ENCODE peak calls at places on chromosome 16, in seven cellular contexts. Q is M059J; H is SJSA1; V is tibial artery; K is stimulated activated CD8-positive, alpha-beta memory T cell treated with anti-CD3 and anti-CD28 coated beads, Interleukin-2, amount 100 ng/mL, for 48 hours; T is GM23248; Z is mucosa of gallbladder. C is an unnamed sample.

GRCh38 chr16:50814541-50814940 is 72.7 kb downstream of the CYLD start:
- DNase-seq in Q (no peak), Z (no peak), T (no peak), V (no peak), H (peak), K (no peak), C (no peak)

GRCh38 chr16:71610447-71610846 is 15.5 kb upstream of the MARVELD3 start:
- DNase-seq in K (no peak), T (no peak), H (no peak), V (no peak), Q (no peak), Z (no peak), C (no peak)

GRCh38 chr16:56257260-56257659 is 66.0 kb downstream of the GNAO1 start:
- DNase-seq in H (no peak), Z (no peak), T (no peak), V (peak), K (no peak), Q (peak), C (no peak)

GRCh38 chr16:56795011-56795410 is 65.1 kb downstream of the NUP93 start:
- DNase-seq in T (no peak), Q (peak), K (no peak), Z (no peak), H (peak), V (no peak), C (no peak)

GRCh38 chr16:20380782-20381181 is 23.8 kb downstream of the PDILT start:
- DNase-seq in K (no peak), Q (no peak), Z (peak), T (no peak), V (no peak), H (no peak), C (no peak)

GRCh38 chr16:3591991-3592390 is 14.8 kb upstream of the NLRC3 start:
- DNase-seq in V (no peak), K (no peak), H (no peak), Z (no peak), T (no peak), Q (no peak), C (no peak)

GRCh38 chr16:49489686-49490320 is 116.2 kb downstream of the C16orf78 start:
- DNase-seq in V (peak), K (no peak), T (no peak), H (no peak), Q (no peak), Z (no peak), C (peak)

GRCh38 chr16:80189481-80190163 is 351.2 kb upstream of the DYNLRB2 start:
- DNase-seq in K (no peak), Z (no peak), V (no peak), T (no peak), H (no peak), Q (peak), C (no peak)

GRCh38 chr16:84656557-84657130 is 8.3 kb downstream of the KLHL36 start:
- DNase-seq in T (no peak), V (no peak), H (no peak), Q (no peak), Z (no peak), K (no peak), C (no peak)

C was measured in lower leg skin.